ENCODE peak calls at places on chromosomes 6 and 20, in seven cellular contexts. One of them, this sample, is unnamed.

GRCh38 chr6:132392292-132392691 is 9.0 kb downstream of the MOXD1 start:
- DNase-seq in AG10803: no peak
- DNase-seq in uterus: no peak
- DNase-seq in T follicular helper cell: no peak
- DNase-seq in NAMALWA: no peak
- DNase-seq in stimulated activated CD4-positive, alpha-beta T cell treated with anti-CD3 and anti-CD28 coated beads, Interleukin-2, amount 100 ng/mL, for 24 hours: no peak
- DNase-seq in activated T-cell treated with anti-CD3 and anti-CD28 coated beads for 1 hour: no peak
- DNase-seq in this sample: no peak

GRCh38 chr6:71080793-71081192 is 123.9 kb upstream of the B3GAT2 start:
- DNase-seq in AG10803: peak
- DNase-seq in uterus: no peak
- DNase-seq in T follicular helper cell: no peak
- DNase-seq in NAMALWA: no peak
- DNase-seq in stimulated activated CD4-positive, alpha-beta T cell treated with anti-CD3 and anti-CD28 coated beads, Interleukin-2, amount 100 ng/mL, for 24 hours: no peak
- DNase-seq in activated T-cell treated with anti-CD3 and anti-CD28 coated beads for 1 hour: no peak
- DNase-seq in this sample: no peak

GRCh38 chr6:4620284-4621228 is 155.6 kb upstream of the CDYL start:
- DNase-seq in AG10803: no peak
- DNase-seq in uterus: no peak
- DNase-seq in T follicular helper cell: no peak
- DNase-seq in NAMALWA: no peak
- DNase-seq in stimulated activated CD4-positive, alpha-beta T cell treated with anti-CD3 and anti-CD28 coated beads, Interleukin-2, amount 100 ng/mL, for 24 hours: no peak
- DNase-seq in activated T-cell treated with anti-CD3 and anti-CD28 coated beads for 1 hour: no peak
- DNase-seq in this sample: no peak

GRCh38 chr6:6680524-6680923 is 92.0 kb downstream of the LY86 start:
- DNase-seq in AG10803: peak
- DNase-seq in uterus: no peak
- DNase-seq in T follicular helper cell: no peak
- DNase-seq in NAMALWA: no peak
- DNase-seq in stimulated activated CD4-positive, alpha-beta T cell treated with anti-CD3 and anti-CD28 coated beads, Interleukin-2, amount 100 ng/mL, for 24 hours: no peak
- DNase-seq in activated T-cell treated with anti-CD3 and anti-CD28 coated beads for 1 hour: no peak
- DNase-seq in this sample: no peak

GRCh38 chr6:75117701-75118100 is 88.2 kb downstream of the COL12A1 start:
- DNase-seq in AG10803: peak
- DNase-seq in uterus: no peak
- DNase-seq in T follicular helper cell: no peak
- DNase-seq in NAMALWA: no peak
- DNase-seq in stimulated activated CD4-positive, alpha-beta T cell treated with anti-CD3 and anti-CD28 coated beads, Interleukin-2, amount 100 ng/mL, for 24 hours: no peak
- DNase-seq in activated T-cell treated with anti-CD3 and anti-CD28 coated beads for 1 hour: no peak
- DNase-seq in this sample: no peak

GRCh38 chr6:99254616-99255550 is 94.6 kb downstream of the FAXC start:
- DNase-seq in AG10803: no peak
- DNase-seq in uterus: no peak
- DNase-seq in T follicular helper cell: no peak
- DNase-seq in NAMALWA: no peak
- DNase-seq in stimulated activated CD4-positive, alpha-beta T cell treated with anti-CD3 and anti-CD28 coated beads, Interleukin-2, amount 100 ng/mL, for 24 hours: no peak
- DNase-seq in activated T-cell treated with anti-CD3 and anti-CD28 coated beads for 1 hour: no peak
- DNase-seq in this sample: no peak

GRCh38 chr6:73610444-73611275 is 43.1 kb downstream of the SLC17A5 start:
- DNase-seq in AG10803: peak
- DNase-seq in uterus: no peak
- DNase-seq in T follicular helper cell: no peak
- DNase-seq in NAMALWA: peak
- DNase-seq in stimulated activated CD4-positive, alpha-beta T cell treated with anti-CD3 and anti-CD28 coated beads, Interleukin-2, amount 100 ng/mL, for 24 hours: no peak
- DNase-seq in activated T-cell treated with anti-CD3 and anti-CD28 coated beads for 1 hour: no peak
- DNase-seq in this sample: no peak

GRCh38 chr6:109632405-109632804 is 58.6 kb downstream of the AK9 start:
- DNase-seq in AG10803: no peak
- DNase-seq in uterus: no peak
- DNase-seq in T follicular helper cell: no peak
- DNase-seq in NAMALWA: no peak
- DNase-seq in stimulated activated CD4-positive, alpha-beta T cell treated with anti-CD3 and anti-CD28 coated beads, Interleukin-2, amount 100 ng/mL, for 24 hours: no peak
- DNase-seq in activated T-cell treated with anti-CD3 and anti-CD28 coated beads for 1 hour: no peak
- DNase-seq in this sample: no peak

GRCh38 chr6:22141271-22141745 is 155.5 kb downstream of the PRL start:
- DNase-seq in AG10803: no peak
- DNase-seq in uterus: no peak
- DNase-seq in T follicular helper cell: no peak
- DNase-seq in NAMALWA: no peak
- DNase-seq in stimulated activated CD4-positive, alpha-beta T cell treated with anti-CD3 and anti-CD28 coated beads, Interleukin-2, amount 100 ng/mL, for 24 hours: no peak
- DNase-seq in activated T-cell treated with anti-CD3 and anti-CD28 coated beads for 1 hour: no peak
- DNase-seq in this sample: no peak

GRCh38 chr6:6993503-6994237 is 114.1 kb upstream of the RREB1 start:
- DNase-seq in AG10803: no peak
- DNase-seq in uterus: no peak
- DNase-seq in T follicular helper cell: no peak
- DNase-seq in NAMALWA: no peak
- DNase-seq in stimulated activated CD4-positive, alpha-beta T cell treated with anti-CD3 and anti-CD28 coated beads, Interleukin-2, amount 100 ng/mL, for 24 hours: no peak
- DNase-seq in activated T-cell treated with anti-CD3 and anti-CD28 coated beads for 1 hour: no peak
- DNase-seq in this sample: no peak

GRCh38 chr6:51398064-51398740 is 579.5 kb downstream of the TFAP2B start:
- DNase-seq in AG10803: no peak
- DNase-seq in uterus: no peak
- DNase-seq in T follicular helper cell: no peak
- DNase-seq in NAMALWA: no peak
- DNase-seq in stimulated activated CD4-positive, alpha-beta T cell treated with anti-CD3 and anti-CD28 coated beads, Interleukin-2, amount 100 ng/mL, for 24 hours: no peak
- DNase-seq in activated T-cell treated with anti-CD3 and anti-CD28 coated beads for 1 hour: no peak
- DNase-seq in this sample: no peak

GRCh38 chr6:131255911-131256310 is 120.6 kb downstream of the AKAP7 start:
- DNase-seq in AG10803: no peak
- DNase-seq in uterus: no peak
- DNase-seq in T follicular helper cell: no peak
- DNase-seq in NAMALWA: no peak
- DNase-seq in stimulated activated CD4-positive, alpha-beta T cell treated with anti-CD3 and anti-CD28 coated beads, Interleukin-2, amount 100 ng/mL, for 24 hours: no peak
- DNase-seq in activated T-cell treated with anti-CD3 and anti-CD28 coated beads for 1 hour: no peak
- DNase-seq in this sample: no peak

GRCh38 chr20:8654486-8654885 is 414.4 kb upstream of the PLCB4 start:
- DNase-seq in AG10803: no peak
- DNase-seq in uterus: no peak
- DNase-seq in T follicular helper cell: no peak
- DNase-seq in NAMALWA: no peak
- DNase-seq in stimulated activated CD4-positive, alpha-beta T cell treated with anti-CD3 and anti-CD28 coated beads, Interleukin-2, amount 100 ng/mL, for 24 hours: no peak
- DNase-seq in activated T-cell treated with anti-CD3 and anti-CD28 coated beads for 1 hour: no peak
- DNase-seq in this sample: no peak

GRCh38 chr6:53054532-53054931 is 10.7 kb upstream of the FBXO9 start:
- DNase-seq in AG10803: no peak
- DNase-seq in uterus: no peak
- DNase-seq in T follicular helper cell: no peak
- DNase-seq in NAMALWA: no peak
- DNase-seq in stimulated activated CD4-positive, alpha-beta T cell treated with anti-CD3 and anti-CD28 coated beads, Interleukin-2, amount 100 ng/mL, for 24 hours: no peak
- DNase-seq in activated T-cell treated with anti-CD3 and anti-CD28 coated beads for 1 hour: no peak
- DNase-seq in this sample: no peak

GRCh38 chr6:140052757-140053729 is 678.6 kb upstream of the CITED2 start:
- DNase-seq in AG10803: peak
- DNase-seq in uterus: no peak
- DNase-seq in T follicular helper cell: no peak
- DNase-seq in NAMALWA: peak
- DNase-seq in stimulated activated CD4-positive, alpha-beta T cell treated with anti-CD3 and anti-CD28 coated beads, Interleukin-2, amount 100 ng/mL, for 24 hours: no peak
- DNase-seq in activated T-cell treated with anti-CD3 and anti-CD28 coated beads for 1 hour: no peak
- DNase-seq in this sample: no peak

GRCh38 chr20:20487811-20488210 is 119.9 kb downstream of the INSM1 start:
- DNase-seq in AG10803: peak
- DNase-seq in uterus: no peak
- DNase-seq in T follicular helper cell: no peak
- DNase-seq in NAMALWA: no peak
- DNase-seq in stimulated activated CD4-positive, alpha-beta T cell treated with anti-CD3 and anti-CD28 coated beads, Interleukin-2, amount 100 ng/mL, for 24 hours: peak
- DNase-seq in activated T-cell treated with anti-CD3 and anti-CD28 coated beads for 1 hour: no peak
- DNase-seq in this sample: no peak

GRCh38 chr6:69421986-69422385 is 374.8 kb downstream of the LMBRD1 start:
- DNase-seq in AG10803: no peak
- DNase-seq in uterus: no peak
- DNase-seq in T follicular helper cell: no peak
- DNase-seq in NAMALWA: no peak
- DNase-seq in stimulated activated CD4-positive, alpha-beta T cell treated with anti-CD3 and anti-CD28 coated beads, Interleukin-2, amount 100 ng/mL, for 24 hours: no peak
- DNase-seq in activated T-cell treated with anti-CD3 and anti-CD28 coated beads for 1 hour: no peak
- DNase-seq in this sample: no peak

GRCh38 chr20:53142651-53143177 is 170.6 kb downstream of the TSHZ2 start:
- DNase-seq in AG10803: no peak
- DNase-seq in uterus: no peak
- DNase-seq in T follicular helper cell: no peak
- DNase-seq in NAMALWA: no peak
- DNase-seq in stimulated activated CD4-positive, alpha-beta T cell treated with anti-CD3 and anti-CD28 coated beads, Interleukin-2, amount 100 ng/mL, for 24 hours: no peak
- DNase-seq in activated T-cell treated with anti-CD3 and anti-CD28 coated beads for 1 hour: no peak
- DNase-seq in this sample: no peak

GRCh38 chr6:170028629-170029345 is 262.1 kb downstream of the DLL1 start:
- DNase-seq in AG10803: no peak
- DNase-seq in uterus: peak
- DNase-seq in T follicular helper cell: no peak
- DNase-seq in NAMALWA: no peak
- DNase-seq in stimulated activated CD4-positive, alpha-beta T cell treated with anti-CD3 and anti-CD28 coated beads, Interleukin-2, amount 100 ng/mL, for 24 hours: no peak
- DNase-seq in activated T-cell treated with anti-CD3 and anti-CD28 coated beads for 1 hour: no peak
- DNase-seq in this sample: no peak

GRCh38 chr6:72984981-72985665 is 240.2 kb downstream of the KHDC1L start:
- DNase-seq in AG10803: peak
- DNase-seq in uterus: no peak
- DNase-seq in T follicular helper cell: no peak
- DNase-seq in NAMALWA: no peak
- DNase-seq in stimulated activated CD4-positive, alpha-beta T cell treated with anti-CD3 and anti-CD28 coated beads, Interleukin-2, amount 100 ng/mL, for 24 hours: no peak
- DNase-seq in activated T-cell treated with anti-CD3 and anti-CD28 coated beads for 1 hour: no peak
- DNase-seq in this sample: no peak

GRCh38 chr6:34232901-34233300 is 3.8 kb upstream of the HMGA1 start:
- DNase-seq in AG10803: peak
- DNase-seq in uterus: no peak
- DNase-seq in T follicular helper cell: no peak
- DNase-seq in NAMALWA: no peak
- DNase-seq in stimulated activated CD4-positive, alpha-beta T cell treated with anti-CD3 and anti-CD28 coated beads, Interleukin-2, amount 100 ng/mL, for 24 hours: peak
- DNase-seq in activated T-cell treated with anti-CD3 and anti-CD28 coated beads for 1 hour: no peak
- DNase-seq in this sample: no peak

GRCh38 chr6:133265066-133265465 is 23.9 kb downstream of the EYA4 start:
- DNase-seq in AG10803: no peak
- DNase-seq in uterus: no peak
- DNase-seq in T follicular helper cell: no peak
- DNase-seq in NAMALWA: no peak
- DNase-seq in stimulated activated CD4-positive, alpha-beta T cell treated with anti-CD3 and anti-CD28 coated beads, Interleukin-2, amount 100 ng/mL, for 24 hours: no peak
- DNase-seq in activated T-cell treated with anti-CD3 and anti-CD28 coated beads for 1 hour: no peak
- DNase-seq in this sample: no peak

GRCh38 chr20:63847374-63848002 is 13.8 kb upstream of the ABHD16B start:
- DNase-seq in AG10803: no peak
- DNase-seq in uterus: peak
- DNase-seq in T follicular helper cell: no peak
- DNase-seq in NAMALWA: no peak
- DNase-seq in stimulated activated CD4-positive, alpha-beta T cell treated with anti-CD3 and anti-CD28 coated beads, Interleukin-2, amount 100 ng/mL, for 24 hours: no peak
- DNase-seq in activated T-cell treated with anti-CD3 and anti-CD28 coated beads for 1 hour: no peak
- DNase-seq in this sample: no peak

GRCh38 chr6:133504761-133505160 is 263.6 kb downstream of the EYA4 start:
- DNase-seq in AG10803: no peak
- DNase-seq in uterus: no peak
- DNase-seq in T follicular helper cell: no peak
- DNase-seq in NAMALWA: no peak
- DNase-seq in stimulated activated CD4-positive, alpha-beta T cell treated with anti-CD3 and anti-CD28 coated beads, Interleukin-2, amount 100 ng/mL, for 24 hours: no peak
- DNase-seq in activated T-cell treated with anti-CD3 and anti-CD28 coated beads for 1 hour: no peak
- DNase-seq in this sample: no peak

GRCh38 chr6:14792118-14792955 is 453.5 kb upstream of the JARID2 start:
- DNase-seq in AG10803: peak
- DNase-seq in uterus: no peak
- DNase-seq in T follicular helper cell: no peak
- DNase-seq in NAMALWA: no peak
- DNase-seq in stimulated activated CD4-positive, alpha-beta T cell treated with anti-CD3 and anti-CD28 coated beads, Interleukin-2, amount 100 ng/mL, for 24 hours: no peak
- DNase-seq in activated T-cell treated with anti-CD3 and anti-CD28 coated beads for 1 hour: no peak
- DNase-seq in this sample: no peak

GRCh38 chr6:64254558-64254957 is 619.0 kb downstream of the PHF3 start:
- DNase-seq in AG10803: no peak
- DNase-seq in uterus: no peak
- DNase-seq in T follicular helper cell: no peak
- DNase-seq in NAMALWA: no peak
- DNase-seq in stimulated activated CD4-positive, alpha-beta T cell treated with anti-CD3 and anti-CD28 coated beads, Interleukin-2, amount 100 ng/mL, for 24 hours: no peak
- DNase-seq in activated T-cell treated with anti-CD3 and anti-CD28 coated beads for 1 hour: no peak
- DNase-seq in this sample: no peak

GRCh38 chr6:167720456-167721285 is 106.0 kb upstream of the AFDN start:
- DNase-seq in AG10803: no peak
- DNase-seq in uterus: no peak
- DNase-seq in T follicular helper cell: no peak
- DNase-seq in NAMALWA: no peak
- DNase-seq in stimulated activated CD4-positive, alpha-beta T cell treated with anti-CD3 and anti-CD28 coated beads, Interleukin-2, amount 100 ng/mL, for 24 hours: peak
- DNase-seq in activated T-cell treated with anti-CD3 and anti-CD28 coated beads for 1 hour: no peak
- DNase-seq in this sample: no peak

GRCh38 chr6:4608361-4609115 is 167.7 kb upstream of the CDYL start:
- DNase-seq in AG10803: no peak
- DNase-seq in uterus: no peak
- DNase-seq in T follicular helper cell: no peak
- DNase-seq in NAMALWA: no peak
- DNase-seq in stimulated activated CD4-positive, alpha-beta T cell treated with anti-CD3 and anti-CD28 coated beads, Interleukin-2, amount 100 ng/mL, for 24 hours: no peak
- DNase-seq in activated T-cell treated with anti-CD3 and anti-CD28 coated beads for 1 hour: no peak
- DNase-seq in this sample: no peak

GRCh38 chr6:119431799-119432198 is 82.2 kb upstream of the MAN1A1 start:
- DNase-seq in AG10803: no peak
- DNase-seq in uterus: no peak
- DNase-seq in T follicular helper cell: no peak
- DNase-seq in NAMALWA: no peak
- DNase-seq in stimulated activated CD4-positive, alpha-beta T cell treated with anti-CD3 and anti-CD28 coated beads, Interleukin-2, amount 100 ng/mL, for 24 hours: no peak
- DNase-seq in activated T-cell treated with anti-CD3 and anti-CD28 coated beads for 1 hour: no peak
- DNase-seq in this sample: no peak

GRCh38 chr20:32532246-32532645 is 52.9 kb downstream of the NOL4L start:
- DNase-seq in AG10803: no peak
- DNase-seq in uterus: no peak
- DNase-seq in T follicular helper cell: no peak
- DNase-seq in NAMALWA: no peak
- DNase-seq in stimulated activated CD4-positive, alpha-beta T cell treated with anti-CD3 and anti-CD28 coated beads, Interleukin-2, amount 100 ng/mL, for 24 hours: no peak
- DNase-seq in activated T-cell treated with anti-CD3 and anti-CD28 coated beads for 1 hour: no peak
- DNase-seq in this sample: no peak

GRCh38 chr6:51163843-51164529 is 345.3 kb downstream of the TFAP2B start:
- DNase-seq in AG10803: no peak
- DNase-seq in uterus: no peak
- DNase-seq in T follicular helper cell: no peak
- DNase-seq in NAMALWA: no peak
- DNase-seq in stimulated activated CD4-positive, alpha-beta T cell treated with anti-CD3 and anti-CD28 coated beads, Interleukin-2, amount 100 ng/mL, for 24 hours: no peak
- DNase-seq in activated T-cell treated with anti-CD3 and anti-CD28 coated beads for 1 hour: no peak
- DNase-seq in this sample: no peak